ENCODE peak calls at places on chromosomes 13 and 19, in ten cellular contexts. E, F, R, W, U, B, N, T, O and Q are unnamed samples.

GRCh38 chr19:42246143-42246868 is 3.9 kb upstream of the GSK3A start:
- DNase-seq in E (peak), F (peak), R (peak), W (no peak), U (no peak), B (peak), N (no peak), T (no peak), O (peak), Q (peak)

GRCh38 chr19:18070181-18070580 is 16.6 kb downstream of the IL12RB1 start:
- DNase-seq in E (peak), F (no peak), R (no peak), W (no peak), U (no peak), B (no peak), N (no peak), T (no peak), O (no peak), Q (no peak)

GRCh38 chr19:7489609-7490044 is 792 bp upstream of the PEX11G start:
- DNase-seq in E (no peak), F (no peak), R (no peak), W (no peak), U (no peak), B (no peak), N (no peak), T (no peak), O (no peak), Q (peak)

GRCh38 chr13:99429670-99430069 is 71.6 kb upstream of the TM9SF2 start:
- DNase-seq in E (no peak), F (no peak), R (no peak), W (no peak), U (no peak), B (no peak), N (no peak), T (no peak), O (no peak), Q (no peak)

GRCh38 chr19:28018499-28018898 is 1194.5 kb downstream of the UQCRFS1 start:
- DNase-seq in E (no peak), F (no peak), R (no peak), W (no peak), U (no peak), B (no peak), N (no peak), T (no peak), O (no peak), Q (no peak)

GRCh38 chr19:47093254-47093653 is 20.3 kb downstream of the ZC3H4 start:
- DNase-seq in E (no peak), F (no peak), R (no peak), W (no peak), U (no peak), B (no peak), N (no peak), T (no peak), O (peak), Q (no peak)

GRCh38 chr13:74570834-74571233 is 436.6 kb upstream of the KLF12 start:
- DNase-seq in E (no peak), F (peak), R (peak), W (no peak), U (no peak), B (peak), N (no peak), T (no peak), O (no peak), Q (no peak)

GRCh38 chr19:51887522-51888498 is at the start of gene ZNF577:
- DNase-seq in E (peak), F (peak), R (peak), W (peak), U (peak), B (peak), N (peak), T (peak), O (peak), Q (peak)

GRCh38 chr19:16702123-16702522 is 17.5 kb upstream of the NWD1 start:
- DNase-seq in E (no peak), F (peak), R (peak), W (no peak), U (no peak), B (peak), N (no peak), T (no peak), O (no peak), Q (no peak)

GRCh38 chr13:99981115-99982020 is at the start of gene ZIC2:
- DNase-seq in E (peak), F (peak), R (no peak), W (no peak), U (no peak), B (peak), N (no peak), T (no peak), O (peak), Q (no peak)

GRCh38 chr19:40394816-40395210 is 4.8 kb upstream of the HIPK4 start:
- DNase-seq in E (no peak), F (no peak), R (no peak), W (no peak), U (no peak), B (no peak), N (no peak), T (no peak), O (no peak), Q (no peak)

GRCh38 chr19:16559896-16560295 is 12.3 kb downstream of the SLC35E1 start:
- DNase-seq in E (no peak), F (no peak), R (no peak), W (no peak), U (no peak), B (no peak), N (no peak), T (no peak), O (no peak), Q (no peak)

GRCh38 chr13:45331981-45332830 is 8.8 kb downstream of the TPT1 start:
- DNase-seq in E (no peak), F (peak), R (peak), W (no peak), U (no peak), B (peak), N (no peak), T (no peak), O (no peak), Q (no peak)

GRCh38 chr19:11405846-11406643 is 13.1 kb downstream of the RGL3 start:
- DNase-seq in E (no peak), F (no peak), R (no peak), W (no peak), U (no peak), B (no peak), N (no peak), T (peak), O (no peak), Q (no peak)

GRCh38 chr19:33458171-33458633 is 63.4 kb downstream of the PEPD start:
- DNase-seq in E (no peak), F (no peak), R (no peak), W (no peak), U (no peak), B (no peak), N (no peak), T (no peak), O (peak), Q (no peak)

GRCh38 chr19:33241530-33242101 is 16.0 kb upstream of the SLC7A10 start:
- DNase-seq in E (no peak), F (peak), R (no peak), W (no peak), U (peak), B (peak), N (no peak), T (no peak), O (peak), Q (peak)

GRCh38 chr13:40445557-40445990 is 220.9 kb downstream of the FOXO1 start:
- DNase-seq in E (no peak), F (no peak), R (no peak), W (no peak), U (peak), B (peak), N (no peak), T (no peak), O (peak), Q (peak)

GRCh38 chr19:15340086-15340485 is 7.7 kb upstream of the BRD4 start:
- DNase-seq in E (no peak), F (no peak), R (no peak), W (no peak), U (no peak), B (no peak), N (no peak), T (no peak), O (no peak), Q (no peak)

GRCh38 chr13:111937763-111938375 is 129.1 kb upstream of the SOX1 start:
- DNase-seq in E (no peak), F (no peak), R (no peak), W (no peak), U (no peak), B (peak), N (no peak), T (no peak), O (no peak), Q (no peak)

GRCh38 chr19:16455489-16455888 is 16.3 kb downstream of the EPS15L1 start:
- DNase-seq in E (no peak), F (no peak), R (no peak), W (no peak), U (no peak), B (no peak), N (no peak), T (no peak), O (no peak), Q (no peak)

GRCh38 chr13:79725841-79726240 is 244.9 kb downstream of the NDFIP2 start:
- DNase-seq in E (no peak), F (no peak), R (no peak), W (no peak), U (no peak), B (no peak), N (no peak), T (no peak), O (no peak), Q (no peak)

GRCh38 chr13:30572859-30573275 is 44.9 kb upstream of the USPL1 start:
- DNase-seq in E (peak), F (peak), R (peak), W (no peak), U (no peak), B (peak), N (no peak), T (no peak), O (no peak), Q (no peak)

GRCh38 chr19:39845172-39845571 is 1.0 kb downstream of the FBL start:
- DNase-seq in E (no peak), F (peak), R (no peak), W (no peak), U (no peak), B (no peak), N (no peak), T (no peak), O (no peak), Q (no peak)

GRCh38 chr13:111325941-111326620 is 5.6 kb downstream of the TEX29 start:
- DNase-seq in E (no peak), F (no peak), R (no peak), W (no peak), U (no peak), B (no peak), N (no peak), T (no peak), O (no peak), Q (no peak)

GRCh38 chr19:33463194-33463593 is 58.4 kb downstream of the PEPD start:
- DNase-seq in E (no peak), F (no peak), R (peak), W (no peak), U (no peak), B (no peak), N (no peak), T (no peak), O (no peak), Q (no peak)

GRCh38 chr19:35253316-35254286 is 4.8 kb downstream of the LSR start:
- DNase-seq in E (no peak), F (no peak), R (no peak), W (no peak), U (no peak), B (no peak), N (no peak), T (no peak), O (peak), Q (no peak)

GRCh38 chr13:39781381-39781780 is 125.9 kb downstream of the COG6 start:
- DNase-seq in E (no peak), F (no peak), R (no peak), W (no peak), U (no peak), B (no peak), N (no peak), T (no peak), O (no peak), Q (no peak)

GRCh38 chr19:6794817-6795431 is 22.4 kb downstream of the VAV1 start:
- DNase-seq in E (no peak), F (peak), R (no peak), W (no peak), U (no peak), B (no peak), N (no peak), T (no peak), O (no peak), Q (no peak)

GRCh38 chr13:30779608-30780007 is 44.3 kb downstream of the ALOX5AP start:
- DNase-seq in E (no peak), F (no peak), R (no peak), W (no peak), U (no peak), B (no peak), N (no peak), T (no peak), O (no peak), Q (no peak)